ENCODE peak calls at places on chromosomes 2 and 18, in nine cellular contexts. K is IMR-90; O is GM12878; P is Peyer's patch; U is mesenchymal stem cell; B is thoracic aorta; Z is PC-3; M is MM.1S; W is CD4-positive, CD25-positive, alpha-beta regulatory T cell. T is an unnamed sample.
A peak's percentile ranks its signal among the peaks of the same experiment; 100 is the strongest.

GRCh38 chr2:9797681-9798556 is 45.4 kb upstream of the TAF1B start:
- DNase-seq in K (no peak), O (no peak), P (no peak), U (no peak), B (no peak), Z (peak; percentile 69), M (no peak), W (no peak), T (peak; percentile 8)

GRCh38 chr18:52310651-52311050 is 29.3 kb upstream of the DCC start:
- DNase-seq in K (no peak), O (no peak), P (no peak), U (no peak), B (no peak), Z (no peak), M (no peak), W (no peak), T (no peak)

GRCh38 chr2:226847511-226847910 is 11.7 kb downstream of the RHBDD1 start:
- DNase-seq in K (no peak), O (no peak), P (no peak), U (no peak), B (no peak), Z (no peak), M (no peak), W (no peak), T (no peak)

GRCh38 chr18:23108496-23108895 is 26.8 kb upstream of the CABLES1 start:
- DNase-seq in K (no peak), O (no peak), P (no peak), U (no peak), B (no peak), Z (peak; percentile 45), M (no peak), W (no peak), T (no peak)

GRCh38 chr2:53181759-53182158 is 585.8 kb upstream of the CHAC2 start:
- DNase-seq in K (no peak), O (no peak), P (no peak), U (no peak), B (no peak), Z (no peak), M (no peak), W (no peak), T (no peak)

GRCh38 chr2:199431748-199432213 is 26.0 kb downstream of the SATB2 start:
- DNase-seq in K (peak; percentile 57), O (no peak), P (no peak), U (peak; percentile 56), B (no peak), Z (peak; percentile 29), M (no peak), W (no peak), T (no peak)

GRCh38 chr18:8241731-8242130 is 367.5 kb upstream of the RAB12 start:
- DNase-seq in K (no peak), O (no peak), P (no peak), U (no peak), B (no peak), Z (no peak), M (no peak), W (no peak), T (no peak)

GRCh38 chr2:60549250-60550150 is 4.0 kb downstream of the BCL11A start:
- DNase-seq in K (no peak), O (no peak), P (peak; percentile 73), U (peak; percentile 39), B (no peak), Z (peak; percentile 38), M (peak; percentile 55), W (no peak), T (peak; percentile 53)

GRCh38 chr2:36380624-36381481 is 25.3 kb downstream of the CRIM1 start:
- DNase-seq in K (no peak), O (no peak), P (peak; percentile 63), U (peak; percentile 65), B (no peak), Z (peak; percentile 71), M (no peak), W (no peak), T (no peak)

GRCh38 chr2:105934467-105934866 is 189.8 kb downstream of the NCK2 start:
- DNase-seq in K (no peak), O (no peak), P (no peak), U (no peak), B (no peak), Z (no peak), M (no peak), W (no peak), T (no peak)

GRCh38 chr2:143955416-143956075 is 564.4 kb downstream of the ZEB2 start:
- DNase-seq in K (peak; percentile 78), O (no peak), P (no peak), U (peak; percentile 30), B (no peak), Z (peak; percentile 56), M (no peak), W (no peak), T (no peak)

GRCh38 chr2:112821142-112821541 is 15.4 kb downstream of the IL1B start:
- DNase-seq in K (no peak), O (no peak), P (no peak), U (no peak), B (no peak), Z (no peak), M (no peak), W (no peak), T (no peak)

GRCh38 chr18:48679236-48679635 is 140.4 kb downstream of the CTIF start:
- DNase-seq in K (no peak), O (no peak), P (peak; percentile 10), U (no peak), B (no peak), Z (no peak), M (no peak), W (no peak), T (no peak)

GRCh38 chr2:157692768-157693167 is 64.1 kb upstream of the ACVR1C start:
- DNase-seq in K (peak; percentile 97), O (no peak), P (no peak), U (peak; percentile 77), B (no peak), Z (peak; percentile 96), M (peak; percentile 91), W (no peak), T (no peak)

DNA sequence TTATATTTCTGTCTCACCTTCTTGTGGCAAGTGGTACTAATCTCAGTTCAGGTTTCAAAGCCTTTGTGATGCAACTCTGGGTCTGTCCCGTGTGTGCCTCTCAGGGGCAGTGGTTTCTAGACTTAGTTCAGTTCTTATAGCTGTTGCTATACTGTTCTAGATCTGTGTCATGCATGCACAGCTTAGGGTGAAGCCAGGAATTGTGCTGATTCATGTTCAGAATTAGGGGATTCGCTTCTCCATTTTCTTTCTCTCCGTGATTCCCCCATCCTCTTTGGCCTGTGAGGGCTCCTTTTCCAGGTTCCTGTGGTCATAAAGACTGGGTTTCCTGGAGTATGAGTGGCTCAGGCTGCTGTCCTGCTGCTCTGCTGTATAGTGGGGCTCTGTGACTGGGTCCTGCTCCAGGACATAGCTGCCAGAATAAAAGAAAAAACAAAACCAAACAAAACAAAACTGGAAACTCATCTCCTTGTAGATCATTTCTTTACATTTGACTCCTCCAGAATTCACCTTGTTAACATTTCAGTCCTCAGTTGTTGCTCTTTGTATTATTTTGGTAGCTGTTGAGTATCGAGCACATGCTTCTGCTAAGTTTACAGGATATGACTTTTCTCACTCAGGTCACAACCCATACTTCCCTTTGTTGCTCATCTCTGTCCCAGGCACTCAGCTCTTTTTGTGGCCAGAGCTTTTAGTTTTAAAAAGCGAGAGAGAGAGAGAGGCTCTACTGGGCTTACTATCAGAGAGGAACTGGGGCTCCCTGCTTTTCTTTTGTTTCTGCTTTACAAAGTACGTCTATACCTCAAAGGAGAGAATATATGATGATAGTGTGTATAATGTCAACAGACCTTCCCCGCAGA is 34.2 kb downstream of the CERS6 start:
- DNase-seq in K (peak; percentile 34), O (peak; percentile 92), P (no peak), U (peak; percentile 72), B (no peak), Z (no peak), M (peak; percentile 93), W (no peak), T (no peak)
- H3K4me3 ChIP-seq in K (no peak overlapping the region), O (peak overlapping the region; percentile 64), P (peak overlapping the region; percentile 1), U (no peak overlapping the region), B (peak overlapping the region; percentile 39), Z (no peak overlapping the region), M (peak overlapping the region; percentile 72), W (peak overlapping the region; percentile 76), T (no peak overlapping the region)

GRCh38 chr2:171403181-171403580 is 30.6 kb downstream of the METTL8 start:
- DNase-seq in K (peak; percentile 49), O (no peak), P (no peak), U (no peak), B (no peak), Z (peak; percentile 78), M (no peak), W (no peak), T (no peak)
- H3K27ac ChIP-seq in K (no peak overlapping the region), O (no peak overlapping the region), P (no peak overlapping the region), U (no peak overlapping the region), B (no peak overlapping the region), Z (peak overlapping the region; percentile 68), M (no peak overlapping the region), W (no peak overlapping the region), T (no peak overlapping the region)

DNA sequence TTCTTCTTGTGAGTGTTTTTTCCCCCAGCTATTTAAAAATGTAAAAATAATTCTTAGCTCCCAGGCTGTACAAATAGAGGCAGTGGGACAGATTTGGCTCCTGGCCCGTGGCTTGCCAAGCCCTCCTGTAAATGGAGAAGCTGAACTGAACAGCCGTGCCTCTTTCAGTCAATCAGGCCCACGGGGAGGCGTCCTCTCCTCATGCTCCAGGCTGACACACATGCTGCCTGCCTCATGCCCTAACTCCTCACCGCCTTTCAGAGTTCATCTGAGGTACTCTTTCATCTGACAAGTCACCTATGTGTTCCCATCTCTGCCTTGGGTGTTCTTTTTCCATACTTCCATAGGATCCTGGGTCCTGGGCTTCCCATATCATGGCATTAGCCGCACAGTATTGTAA is 58.9 kb downstream of the BMP10 start:
- DNase-seq in K (peak; percentile 19), O (no peak), P (no peak), U (no peak), B (no peak), Z (no peak), M (no peak), W (no peak), T (no peak)
- H3K36me3 ChIP-seq in K (no peaks in the 10 kb centered on the region), O (no peaks in the 10 kb centered on the region), P (peaks cover 19% of the 10 kb centered on the region), U (no peaks in the 10 kb centered on the region), B (no peaks in the 10 kb centered on the region), Z (no peaks in the 10 kb centered on the region), M (peaks cover 4% of the 10 kb centered on the region), W (peaks cover 97% of the 10 kb centered on the region), T (no peaks in the 10 kb centered on the region)

GRCh38 chr2:176156959-176157498 is at the start of gene HOXD3:
- DNase-seq in K (no peak), O (no peak), P (no peak), U (no peak), B (no peak), Z (no peak), M (no peak), W (no peak), T (no peak)

GRCh38 chr2:176158855-176159677 is 2.0 kb downstream of the HOXD3 start:
- DNase-seq in K (no peak), O (no peak), P (no peak), U (no peak), B (no peak), Z (no peak), M (no peak), W (no peak), T (peak; percentile 76)

GRCh38 chr2:176158306-176158643 is 1.2 kb downstream of the HOXD3 start:
- DNase-seq in K (no peak), O (no peak), P (no peak), U (no peak), B (no peak), Z (no peak), M (no peak), W (no peak), T (no peak)

GRCh38 chr2:176156301-176156958 is 677 bp upstream of the HOXD3 start:
- DNase-seq in K (no peak), O (no peak), P (no peak), U (no peak), B (no peak), Z (no peak), M (no peak), W (no peak), T (no peak)

GRCh38 chr2:176157499-176158305 is 595 bp downstream of the HOXD3 start:
- DNase-seq in K (no peak), O (no peak), P (peak; percentile 74), U (no peak), B (no peak), Z (no peak), M (no peak), W (no peak), T (no peak)
- H3K4me3 ChIP-seq in K (no peak overlapping the region), O (no peak overlapping the region), P (peak overlapping the region; percentile 62), U (no peak overlapping the region), B (peak overlapping the region; percentile 12), Z (no peak overlapping the region), M (no peak overlapping the region), W (no peak overlapping the region), T (peak overlapping the region; percentile 31)

T was measured in WERI-Rb-1.